ENCODE peak calls at places on chromosome 2, in ten cellular contexts. One of them, this sample, is unnamed.

GRCh38 chr2:5915926-5916325 is 223.7 kb downstream of the SOX11 start:
- DNase-seq in GM12864: no peak
- DNase-seq in A549: peak
- DNase-seq in WTC11: peak
- DNase-seq in fibroblast of lung: peak
- DNase-seq in upper lobe of right lung: no peak
- DNase-seq in AG04449: peak
- DNase-seq in neural crest cell: peak
- DNase-seq in osteocyte: no peak
- DNase-seq in HFFc6: no peak
- DNase-seq in this sample: peak

GRCh38 chr2:120398051-120398960 is 52.4 kb downstream of the INHBB start:
- DNase-seq in GM12864: no peak
- DNase-seq in A549: peak
- DNase-seq in WTC11: no peak
- DNase-seq in fibroblast of lung: no peak
- DNase-seq in upper lobe of right lung: peak
- DNase-seq in AG04449: peak
- DNase-seq in neural crest cell: no peak
- DNase-seq in osteocyte: no peak
- DNase-seq in HFFc6: peak
- DNase-seq in this sample: peak

GRCh38 chr2:203758841-203759691 is 52.6 kb downstream of the CD28 start:
- DNase-seq in GM12864: no peak
- DNase-seq in A549: peak
- DNase-seq in WTC11: no peak
- DNase-seq in fibroblast of lung: peak
- DNase-seq in upper lobe of right lung: no peak
- DNase-seq in AG04449: no peak
- DNase-seq in neural crest cell: no peak
- DNase-seq in osteocyte: no peak
- DNase-seq in HFFc6: peak
- DNase-seq in this sample: no peak

GRCh38 chr2:229129738-229130371 is 141.2 kb downstream of the PID1 start:
- DNase-seq in GM12864: no peak
- DNase-seq in A549: no peak
- DNase-seq in WTC11: no peak
- DNase-seq in fibroblast of lung: peak
- DNase-seq in upper lobe of right lung: no peak
- DNase-seq in AG04449: no peak
- DNase-seq in neural crest cell: no peak
- DNase-seq in osteocyte: no peak
- DNase-seq in HFFc6: peak
- DNase-seq in this sample: peak

GRCh38 chr2:218285604-218286003 is 6.7 kb downstream of the TMBIM1 start:
- DNase-seq in GM12864: no peak
- DNase-seq in A549: no peak
- DNase-seq in WTC11: no peak
- DNase-seq in fibroblast of lung: peak
- DNase-seq in upper lobe of right lung: peak
- DNase-seq in AG04449: no peak
- DNase-seq in neural crest cell: no peak
- DNase-seq in osteocyte: no peak
- DNase-seq in HFFc6: peak
- DNase-seq in this sample: no peak

GRCh38 chr2:219541611-219542180 is 1.9 kb downstream of the CHPF start:
- DNase-seq in GM12864: peak
- DNase-seq in A549: peak
- DNase-seq in WTC11: peak
- DNase-seq in fibroblast of lung: peak
- DNase-seq in upper lobe of right lung: peak
- DNase-seq in AG04449: no peak
- DNase-seq in neural crest cell: peak
- DNase-seq in osteocyte: peak
- DNase-seq in HFFc6: peak
- DNase-seq in this sample: peak

GRCh38 chr2:167844714-167845530 is 402.5 kb downstream of the STK39 start:
- DNase-seq in GM12864: no peak
- DNase-seq in A549: peak
- DNase-seq in WTC11: peak
- DNase-seq in fibroblast of lung: no peak
- DNase-seq in upper lobe of right lung: no peak
- DNase-seq in AG04449: no peak
- DNase-seq in neural crest cell: no peak
- DNase-seq in osteocyte: no peak
- DNase-seq in HFFc6: no peak
- DNase-seq in this sample: no peak

GRCh38 chr2:113202305-113203216 is 28.8 kb downstream of the PSD4 start:
- DNase-seq in GM12864: no peak
- DNase-seq in A549: no peak
- DNase-seq in WTC11: peak
- DNase-seq in fibroblast of lung: no peak
- DNase-seq in upper lobe of right lung: peak
- DNase-seq in AG04449: no peak
- DNase-seq in neural crest cell: no peak
- DNase-seq in osteocyte: no peak
- DNase-seq in HFFc6: no peak
- DNase-seq in this sample: no peak

GRCh38 chr2:177543007-177543760 is 150.6 kb downstream of the AGPS start:
- DNase-seq in GM12864: no peak
- DNase-seq in A549: no peak
- DNase-seq in WTC11: no peak
- DNase-seq in fibroblast of lung: peak
- DNase-seq in upper lobe of right lung: no peak
- DNase-seq in AG04449: peak
- DNase-seq in neural crest cell: no peak
- DNase-seq in osteocyte: no peak
- DNase-seq in HFFc6: peak
- DNase-seq in this sample: no peak

GRCh38 chr2:97713296-97714083 is at the start of gene ZAP70:
- DNase-seq in GM12864: no peak
- DNase-seq in A549: no peak
- DNase-seq in WTC11: no peak
- DNase-seq in fibroblast of lung: no peak
- DNase-seq in upper lobe of right lung: peak
- DNase-seq in AG04449: no peak
- DNase-seq in neural crest cell: no peak
- DNase-seq in osteocyte: no peak
- DNase-seq in HFFc6: no peak
- DNase-seq in this sample: no peak

GRCh38 chr2:44843641-44844040 is 97.9 kb upstream of the SIX3 start:
- DNase-seq in GM12864: no peak
- DNase-seq in A549: no peak
- DNase-seq in WTC11: no peak
- DNase-seq in fibroblast of lung: no peak
- DNase-seq in upper lobe of right lung: no peak
- DNase-seq in AG04449: no peak
- DNase-seq in neural crest cell: no peak
- DNase-seq in osteocyte: peak
- DNase-seq in HFFc6: no peak
- DNase-seq in this sample: no peak

GRCh38 chr2:44844651-44845270 is 96.7 kb upstream of the SIX3 start:
- DNase-seq in GM12864: no peak
- DNase-seq in A549: no peak
- DNase-seq in WTC11: no peak
- DNase-seq in fibroblast of lung: no peak
- DNase-seq in upper lobe of right lung: no peak
- DNase-seq in AG04449: no peak
- DNase-seq in neural crest cell: no peak
- DNase-seq in osteocyte: peak
- DNase-seq in HFFc6: no peak
- DNase-seq in this sample: no peak

GRCh38 chr2:44839370-44839769 is 102.1 kb upstream of the SIX3 start:
- DNase-seq in GM12864: no peak
- DNase-seq in A549: no peak
- DNase-seq in WTC11: no peak
- DNase-seq in fibroblast of lung: no peak
- DNase-seq in upper lobe of right lung: no peak
- DNase-seq in AG04449: no peak
- DNase-seq in neural crest cell: no peak
- DNase-seq in osteocyte: peak
- DNase-seq in HFFc6: no peak
- DNase-seq in this sample: no peak

GRCh38 chr2:44840186-44840850 is 101.2 kb upstream of the SIX3 start:
- DNase-seq in GM12864: no peak
- DNase-seq in A549: no peak
- DNase-seq in WTC11: no peak
- DNase-seq in fibroblast of lung: no peak
- DNase-seq in upper lobe of right lung: no peak
- DNase-seq in AG04449: no peak
- DNase-seq in neural crest cell: no peak
- DNase-seq in osteocyte: peak
- DNase-seq in HFFc6: no peak
- DNase-seq in this sample: no peak

GRCh38 chr2:44843086-44843485 is 98.4 kb upstream of the SIX3 start:
- DNase-seq in GM12864: no peak
- DNase-seq in A549: no peak
- DNase-seq in WTC11: no peak
- DNase-seq in fibroblast of lung: no peak
- DNase-seq in upper lobe of right lung: no peak
- DNase-seq in AG04449: no peak
- DNase-seq in neural crest cell: no peak
- DNase-seq in osteocyte: no peak
- DNase-seq in HFFc6: no peak
- DNase-seq in this sample: no peak
- TF ChIP-seq CTCF in GM12864: no peak
- TF ChIP-seq CTCF in A549: no peak
- TF ChIP-seq CTCF in WTC11: no peak
- TF ChIP-seq CTCF in fibroblast of lung: no peak
- TF ChIP-seq CTCF in upper lobe of right lung: no peak
- TF ChIP-seq CTCF in AG04449: no peak
- TF ChIP-seq CTCF in neural crest cell: no peak
- TF ChIP-seq CTCF in osteocyte: no peak
- TF ChIP-seq CTCF in HFFc6: no peak
- TF ChIP-seq CTCF in this sample: no peak

DNA sequence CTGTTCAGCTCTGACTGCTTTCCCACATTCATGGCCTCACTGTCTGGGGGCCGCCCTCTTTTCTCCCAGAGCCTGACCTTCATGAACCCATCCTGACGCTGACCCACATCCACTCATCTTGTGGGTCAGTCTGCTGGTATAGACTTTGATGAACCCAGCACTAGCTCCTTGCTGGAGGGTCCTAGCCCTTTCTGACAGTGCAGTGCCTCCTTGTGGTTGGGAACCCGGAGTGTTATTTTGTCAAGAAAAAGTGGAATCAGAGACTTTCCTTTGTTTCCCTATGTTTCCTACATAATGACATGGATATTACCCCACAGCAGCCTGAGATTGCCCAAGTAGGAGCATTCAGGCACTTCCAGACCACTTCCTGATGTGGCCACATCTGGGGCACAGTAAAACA is 19.3 kb upstream of the OSR1 start:
- DNase-seq in GM12864: no peak
- DNase-seq in A549: no peak
- DNase-seq in WTC11: no peak
- DNase-seq in fibroblast of lung: no peak
- DNase-seq in upper lobe of right lung: no peak
- DNase-seq in AG04449: no peak
- DNase-seq in neural crest cell: no peak
- DNase-seq in osteocyte: no peak
- DNase-seq in HFFc6: no peak
- DNase-seq in this sample: no peak
- TF ChIP-seq CTCF in GM12864: peak
- TF ChIP-seq CTCF in A549: no peak
- TF ChIP-seq CTCF in WTC11: no peak
- TF ChIP-seq CTCF in fibroblast of lung: no peak
- TF ChIP-seq CTCF in upper lobe of right lung: no peak
- TF ChIP-seq CTCF in AG04449: no peak
- TF ChIP-seq CTCF in neural crest cell: no peak
- TF ChIP-seq CTCF in osteocyte: no peak
- TF ChIP-seq CTCF in HFFc6: peak
- TF ChIP-seq CTCF in this sample: no peak

GRCh38 chr2:133641497-133641896 is 73.2 kb upstream of the NCKAP5 start:
- DNase-seq in GM12864: no peak
- DNase-seq in A549: peak
- DNase-seq in WTC11: peak
- DNase-seq in fibroblast of lung: peak
- DNase-seq in upper lobe of right lung: peak
- DNase-seq in AG04449: no peak
- DNase-seq in neural crest cell: no peak
- DNase-seq in osteocyte: no peak
- DNase-seq in HFFc6: peak
- DNase-seq in this sample: no peak
- TF ChIP-seq CTCF in GM12864: no peak
- TF ChIP-seq CTCF in A549: no peak
- TF ChIP-seq CTCF in WTC11: no peak
- TF ChIP-seq CTCF in fibroblast of lung: peak
- TF ChIP-seq CTCF in upper lobe of right lung: peak
- TF ChIP-seq CTCF in AG04449: no peak
- TF ChIP-seq CTCF in neural crest cell: no peak
- TF ChIP-seq CTCF in osteocyte: no peak
- TF ChIP-seq CTCF in HFFc6: peak
- TF ChIP-seq CTCF in this sample: no peak

GRCh38 chr2:163554864-163555263 is 180.9 kb downstream of the FIGN start:
- DNase-seq in GM12864: no peak
- DNase-seq in A549: no peak
- DNase-seq in WTC11: no peak
- DNase-seq in fibroblast of lung: no peak
- DNase-seq in upper lobe of right lung: no peak
- DNase-seq in AG04449: no peak
- DNase-seq in neural crest cell: no peak
- DNase-seq in osteocyte: no peak
- DNase-seq in HFFc6: no peak
- DNase-seq in this sample: no peak

GRCh38 chr2:163556511-163556910 is 179.3 kb downstream of the FIGN start:
- DNase-seq in GM12864: no peak
- DNase-seq in A549: no peak
- DNase-seq in WTC11: no peak
- DNase-seq in fibroblast of lung: no peak
- DNase-seq in upper lobe of right lung: no peak
- DNase-seq in AG04449: peak
- DNase-seq in neural crest cell: no peak
- DNase-seq in osteocyte: no peak
- DNase-seq in HFFc6: peak
- DNase-seq in this sample: no peak

GRCh38 chr2:163551974-163552373 is 183.8 kb downstream of the FIGN start:
- DNase-seq in GM12864: no peak
- DNase-seq in A549: no peak
- DNase-seq in WTC11: no peak
- DNase-seq in fibroblast of lung: no peak
- DNase-seq in upper lobe of right lung: no peak
- DNase-seq in AG04449: no peak
- DNase-seq in neural crest cell: no peak
- DNase-seq in osteocyte: no peak
- DNase-seq in HFFc6: no peak
- DNase-seq in this sample: no peak

GRCh38 chr2:163553601-163554000 is 182.2 kb downstream of the FIGN start:
- DNase-seq in GM12864: no peak
- DNase-seq in A549: no peak
- DNase-seq in WTC11: no peak
- DNase-seq in fibroblast of lung: no peak
- DNase-seq in upper lobe of right lung: no peak
- DNase-seq in AG04449: no peak
- DNase-seq in neural crest cell: no peak
- DNase-seq in osteocyte: no peak
- DNase-seq in HFFc6: no peak
- DNase-seq in this sample: no peak

DNA sequence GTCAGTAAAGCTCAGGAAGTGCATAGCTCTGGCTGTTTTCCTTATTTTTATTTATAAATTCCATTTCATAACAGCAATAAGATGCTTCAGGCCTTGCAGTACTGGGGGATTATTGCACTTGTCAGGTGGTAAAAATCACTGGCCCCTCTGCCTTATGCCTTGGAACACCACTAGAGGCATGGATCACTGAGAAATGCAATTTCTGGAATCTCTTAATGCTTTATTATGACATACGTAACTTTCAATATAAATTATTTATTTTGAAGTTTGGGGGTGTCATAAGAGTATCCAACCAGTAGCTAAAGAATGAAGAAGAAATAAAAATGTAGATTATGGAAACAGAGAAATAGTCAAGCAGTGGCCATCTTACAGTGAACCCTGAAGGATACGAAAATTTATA is 183.1 kb downstream of the FIGN start:
- DNase-seq in GM12864: no peak
- DNase-seq in A549: no peak
- DNase-seq in WTC11: no peak
- DNase-seq in fibroblast of lung: no peak
- DNase-seq in upper lobe of right lung: no peak
- DNase-seq in AG04449: no peak
- DNase-seq in neural crest cell: no peak
- DNase-seq in osteocyte: no peak
- DNase-seq in HFFc6: no peak
- DNase-seq in this sample: no peak
- TF ChIP-seq CTCF in GM12864: no peak
- TF ChIP-seq CTCF in A549: no peak
- TF ChIP-seq CTCF in WTC11: no peak
- TF ChIP-seq CTCF in fibroblast of lung: no peak
- TF ChIP-seq CTCF in upper lobe of right lung: no peak
- TF ChIP-seq CTCF in AG04449: no peak
- TF ChIP-seq CTCF in neural crest cell: no peak
- TF ChIP-seq CTCF in osteocyte: no peak
- TF ChIP-seq CTCF in HFFc6: no peak
- TF ChIP-seq CTCF in this sample: no peak